ENCODE peak calls at places on chromosomes 11 and 22, in ten cellular contexts. E is AG09309, B is cardiac fibroblast, A is fibroblast of lung, X is choroid plexus epithelial cell, P is brain microvascular endothelial cell, M is sigmoid colon, G is endothelial cell of umbilical vein, R is fibroblast of mammary gland, U is mammary epithelial cell. I is an unnamed sample.

GRCh38 chr11:130650456-130651068 is 202.1 kb downstream of the ADAMTS15 start:
- DNase-seq in B (no peak), E (no peak), G (no peak), A (no peak), P (no peak), R (peak; percentile 56), X (no peak), U (no peak), M (no peak), I (no peak)

GRCh38 chr11:126817096-126817495 is 183.5 kb downstream of the KIRREL3 start:
- DNase-seq in R (peak; percentile 41), B (peak; percentile 16), G (peak; percentile 4), A (no peak), E (no peak), M (no peak), U (no peak), X (no peak), P (no peak), I (no peak)

GRCh38 chr22:29689872-29690213 is 30.0 kb upstream of the CABP7 start:
- DNase-seq in A (peak; percentile 58), P (peak; percentile 22), U (peak; percentile 23), E (no peak), M (no peak), X (peak; percentile 71), R (peak; percentile 56), B (peak; percentile 60), G (peak; percentile 43), I (no peak)

GRCh38 chr11:108973402-108974119 is 308.7 kb downstream of the DDX10 start:
- DNase-seq in A (peak; percentile 49), B (peak; percentile 91), G (peak; percentile 71), P (peak; percentile 64), X (peak; percentile 79), E (peak; percentile 86), M (no peak), U (peak; percentile 85), R (peak; percentile 86), I (no peak)

GRCh38 chr22:42160251-42160650 is 29.6 kb upstream of the CYP2D6 start:
- DNase-seq in M (no peak), B (no peak), E (no peak), R (no peak), U (no peak), G (no peak), X (no peak), P (no peak), A (no peak), I (no peak)

GRCh38 chr11:63719987-63720386 is 38.7 kb downstream of the RTN3 start:
- DNase-seq in U (no peak), B (peak; percentile 69), R (peak; percentile 51), A (peak; percentile 43), M (no peak), E (no peak), P (peak; percentile 72), G (no peak), X (peak; percentile 84), I (no peak)

GRCh38 chr11:63837027-63837688 is 1.8 kb upstream of the MARK2 start:
- DNase-seq in R (peak; percentile 74), G (peak; percentile 68), E (no peak), A (peak; percentile 74), B (peak; percentile 81), P (peak; percentile 64), U (peak; percentile 69), X (peak; percentile 83), M (peak; percentile 87), I (no peak)

GRCh38 chr11:60972182-60973030 is 926 bp downstream of the CD6 start:
- DNase-seq in B (no peak), P (no peak), M (no peak), X (no peak), R (no peak), E (no peak), A (no peak), U (no peak), G (no peak), I (no peak)

GRCh38 chr11:2975594-2975993 is 16.5 kb downstream of the NAP1L4 start:
- DNase-seq in X (peak; percentile 73), R (peak; percentile 60), A (peak; percentile 55), U (no peak), G (no peak), B (peak; percentile 54), E (no peak), M (no peak), P (peak; percentile 18), I (no peak)

GRCh38 chr11:103047837-103048236 is 44.1 kb downstream of the DCUN1D5 start:
- DNase-seq in A (no peak), B (no peak), E (no peak), R (no peak), P (no peak), G (no peak), X (peak; percentile 48), U (no peak), M (no peak), I (no peak)

GRCh38 chr11:16610738-16611388 is 127.6 kb upstream of the C11orf58 start:
- DNase-seq in X (no peak), G (no peak), M (no peak), B (no peak), U (no peak), P (no peak), R (no peak), E (no peak), A (no peak), I (no peak)

GRCh38 chr11:14125529-14125928 is 163.0 kb downstream of the SPON1 start:
- DNase-seq in E (no peak), A (no peak), U (peak; percentile 75), X (no peak), G (no peak), P (no peak), R (no peak), B (no peak), M (no peak), I (no peak)

GRCh38 chr11:109993786-109994185 is 99.4 kb upstream of the ZC3H12C start:
- DNase-seq in R (no peak), E (peak; percentile 67), A (no peak), B (peak; percentile 38), U (no peak), P (no peak), M (no peak), X (no peak), G (no peak), I (no peak)

GRCh38 chr11:120061761-120062560 is 76.0 kb downstream of the TRIM29 start:
- DNase-seq in X (peak; percentile 8), R (no peak), P (no peak), E (no peak), G (no peak), B (no peak), U (no peak), A (no peak), M (no peak), I (no peak)

GRCh38 chr22:30605449-30606110 is 1.4 kb upstream of the TCN2 start:
- DNase-seq in M (no peak), A (peak; percentile 57), B (peak; percentile 71), R (peak; percentile 59), X (peak; percentile 72), P (peak; percentile 26), G (peak; percentile 66), U (peak; percentile 11), E (no peak), I (no peak)

GRCh38 chr11:86418929-86419328 is 44.2 kb downstream of the CCDC81 start:
- DNase-seq in M (no peak), G (peak; percentile 11), R (peak; percentile 29), U (peak; percentile 27), P (no peak), B (peak; percentile 24), X (peak; percentile 48), E (no peak), A (peak; percentile 12), I (no peak)

GRCh38 chr11:70688142-70688541 is 289.8 kb downstream of the CTTN start:
- DNase-seq in G (no peak), R (no peak), P (no peak), A (no peak), X (no peak), U (no peak), E (no peak), M (no peak), B (no peak), I (no peak)

GRCh38 chr22:27372969-27373670 is 428.4 kb downstream of the MN1 start:
- DNase-seq in G (peak; percentile 38), A (no peak), P (peak; percentile 18), B (no peak), E (no peak), U (no peak), X (peak; percentile 33), M (no peak), R (no peak), I (peak; percentile 59)

GRCh38 chr11:124122123-124122522 is 6.9 kb downstream of the VWA5A start:
- DNase-seq in E (no peak), P (no peak), M (no peak), U (no peak), X (no peak), G (no peak), A (no peak), R (no peak), B (no peak), I (no peak)

DNA sequence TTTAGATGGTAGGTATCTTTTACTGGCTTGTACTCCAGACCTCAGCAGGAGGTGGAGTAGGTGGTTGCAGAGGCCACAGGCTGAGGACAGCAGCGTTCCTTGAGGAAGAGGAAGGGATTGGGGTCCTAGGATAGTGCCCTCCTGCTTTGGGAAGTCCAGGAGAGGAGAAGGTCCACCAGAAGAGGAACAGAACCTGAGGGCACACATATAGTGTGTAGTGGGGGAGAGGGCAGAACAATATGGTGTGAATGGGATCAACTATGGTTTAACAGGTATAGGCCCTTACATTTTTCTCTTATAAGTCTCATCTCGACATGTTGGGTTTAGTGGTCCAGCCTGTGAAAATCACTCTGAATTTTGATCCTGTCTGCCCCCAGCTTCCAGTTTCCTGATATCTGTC is 229.1 kb upstream of the ZBED5 start:
- DNase-seq in E (no peak), P (no peak), A (no peak), U (no peak), X (no peak), R (no peak), G (no peak), M (no peak), B (no peak), I (no peak)
- H3K4me3 ChIP-seq in E (no peak overlapping the region), P (no peak overlapping the region), A (no peak overlapping the region), U (no peak overlapping the region), X (no peak overlapping the region), R (no peak overlapping the region), G (no peak overlapping the region), M (no peak overlapping the region), B (no peak overlapping the region), I (no peak overlapping the region)

GRCh38 chr22:50057292-50057867 is 718 bp downstream of the TTLL8 start:
- DNase-seq in R (no peak), A (no peak), P (no peak), B (no peak), U (no peak), E (no peak), X (no peak), M (no peak), G (no peak), I (no peak)
- H3K4me3 ChIP-seq in R (no peak overlapping the region), A (no peak overlapping the region), P (no peak overlapping the region), B (no peak overlapping the region), U (no peak overlapping the region), E (no peak overlapping the region), X (no peak overlapping the region), M (no peak overlapping the region), G (no peak overlapping the region), I (no peak overlapping the region)

GRCh38 chr11:32433249-32434115 is 1.9 kb downstream of the WT1 start:
- DNase-seq in M (no peak), P (no peak), U (no peak), A (no peak), X (no peak), R (no peak), E (no peak), B (peak; percentile 39), G (no peak), I (no peak)
- H3K4me3 ChIP-seq in M (peak overlapping the region; percentile 40), P (no peak overlapping the region), U (peak overlapping the region; percentile 16), A (peak overlapping the region; percentile 17), X (no peak overlapping the region), R (no peak overlapping the region), E (peak overlapping the region; percentile 21), B (peak overlapping the region; percentile 69), G (no peak overlapping the region), I (no peak overlapping the region)

GRCh38 chr11:76210920-76211851 is 4.9 kb upstream of the WNT11 start:
- DNase-seq in G (no peak), X (no peak), P (no peak), E (no peak), U (no peak), A (no peak), M (no peak), B (no peak), R (no peak), I (no peak)
- H3K4me3 ChIP-seq in G (no peak overlapping the region), X (peak overlapping the region; percentile 29), P (peak overlapping the region; percentile 29), E (no peak overlapping the region), U (no peak overlapping the region), A (peak overlapping the region; percentile 41), M (peak overlapping the region; percentile 53), B (peak overlapping the region; percentile 25), R (no peak overlapping the region), I (no peak overlapping the region)

I was measured in LNCaP clone FGC.